ENCODE peak calls at places on chromosomes 5 and 9, in eight cellular contexts. One of them, this sample, is unnamed.

GRCh38 chr5:40385544-40385943 is 294.2 kb upstream of the PTGER4 start:
- DNase-seq in stimulated activated naive CD4-positive, alpha-beta T cell: no peak
- DNase-seq in astrocyte of the hippocampus: peak
- DNase-seq in H54: peak
- DNase-seq in NCI-H1092: no peak
- DNase-seq in GOT3: no peak
- DNase-seq in aorta: no peak
- DNase-seq in T-helper 2 cell: no peak
- DNase-seq in this sample: no peak

GRCh38 chr9:86407022-86407421 is 52.8 kb upstream of the TUT7 start:
- DNase-seq in stimulated activated naive CD4-positive, alpha-beta T cell: no peak
- DNase-seq in astrocyte of the hippocampus: peak
- DNase-seq in H54: peak
- DNase-seq in NCI-H1092: no peak
- DNase-seq in GOT3: no peak
- DNase-seq in aorta: no peak
- DNase-seq in T-helper 2 cell: no peak
- DNase-seq in this sample: no peak

GRCh38 chr9:72524820-72525539 is 3.6 kb downstream of the TMC1 start:
- DNase-seq in stimulated activated naive CD4-positive, alpha-beta T cell: no peak
- DNase-seq in astrocyte of the hippocampus: peak
- DNase-seq in H54: peak
- DNase-seq in NCI-H1092: no peak
- DNase-seq in GOT3: peak
- DNase-seq in aorta: no peak
- DNase-seq in T-helper 2 cell: no peak
- DNase-seq in this sample: no peak

GRCh38 chr9:121376214-121376830 is 6.3 kb upstream of the STOM start:
- DNase-seq in stimulated activated naive CD4-positive, alpha-beta T cell: no peak
- DNase-seq in astrocyte of the hippocampus: peak
- DNase-seq in H54: no peak
- DNase-seq in NCI-H1092: no peak
- DNase-seq in GOT3: no peak
- DNase-seq in aorta: no peak
- DNase-seq in T-helper 2 cell: no peak
- DNase-seq in this sample: no peak

GRCh38 chr5:67215592-67216471 is 19.2 kb upstream of the CD180 start:
- DNase-seq in stimulated activated naive CD4-positive, alpha-beta T cell: peak
- DNase-seq in astrocyte of the hippocampus: peak
- DNase-seq in H54: no peak
- DNase-seq in NCI-H1092: no peak
- DNase-seq in GOT3: no peak
- DNase-seq in aorta: peak
- DNase-seq in T-helper 2 cell: peak
- DNase-seq in this sample: peak

GRCh38 chr5:114561415-114561814 is 199.5 kb downstream of the KCNN2 start:
- DNase-seq in stimulated activated naive CD4-positive, alpha-beta T cell: no peak
- DNase-seq in astrocyte of the hippocampus: no peak
- DNase-seq in H54: no peak
- DNase-seq in NCI-H1092: no peak
- DNase-seq in GOT3: no peak
- DNase-seq in aorta: no peak
- DNase-seq in T-helper 2 cell: no peak
- DNase-seq in this sample: no peak

GRCh38 chr5:132592521-132592920 is 35.7 kb downstream of the RAD50 start:
- DNase-seq in stimulated activated naive CD4-positive, alpha-beta T cell: no peak
- DNase-seq in astrocyte of the hippocampus: peak
- DNase-seq in H54: no peak
- DNase-seq in NCI-H1092: no peak
- DNase-seq in GOT3: no peak
- DNase-seq in aorta: no peak
- DNase-seq in T-helper 2 cell: no peak
- DNase-seq in this sample: no peak

GRCh38 chr5:111953351-111954127 is 196.5 kb upstream of the NREP start:
- DNase-seq in stimulated activated naive CD4-positive, alpha-beta T cell: no peak
- DNase-seq in astrocyte of the hippocampus: peak
- DNase-seq in H54: no peak
- DNase-seq in NCI-H1092: no peak
- DNase-seq in GOT3: no peak
- DNase-seq in aorta: no peak
- DNase-seq in T-helper 2 cell: no peak
- DNase-seq in this sample: no peak

GRCh38 chr5:57889558-57889957 is 406.9 kb upstream of the ACTBL2 start:
- DNase-seq in stimulated activated naive CD4-positive, alpha-beta T cell: no peak
- DNase-seq in astrocyte of the hippocampus: peak
- DNase-seq in H54: peak
- DNase-seq in NCI-H1092: no peak
- DNase-seq in GOT3: no peak
- DNase-seq in aorta: no peak
- DNase-seq in T-helper 2 cell: no peak
- DNase-seq in this sample: no peak

GRCh38 chr5:71503536-71503935 is 48.1 kb downstream of the BDP1 start:
- DNase-seq in stimulated activated naive CD4-positive, alpha-beta T cell: no peak
- DNase-seq in astrocyte of the hippocampus: no peak
- DNase-seq in H54: no peak
- DNase-seq in NCI-H1092: no peak
- DNase-seq in GOT3: no peak
- DNase-seq in aorta: no peak
- DNase-seq in T-helper 2 cell: no peak
- DNase-seq in this sample: no peak

GRCh38 chr9:83937861-83938455 is 16.7 kb upstream of the KIF27 start:
- DNase-seq in stimulated activated naive CD4-positive, alpha-beta T cell: peak
- DNase-seq in astrocyte of the hippocampus: peak
- DNase-seq in H54: peak
- DNase-seq in NCI-H1092: peak
- DNase-seq in GOT3: no peak
- DNase-seq in aorta: no peak
- DNase-seq in T-helper 2 cell: no peak
- DNase-seq in this sample: no peak

GRCh38 chr9:99128133-99128406 is 23.2 kb downstream of the TGFBR1 start:
- DNase-seq in stimulated activated naive CD4-positive, alpha-beta T cell: no peak
- DNase-seq in astrocyte of the hippocampus: no peak
- DNase-seq in H54: no peak
- DNase-seq in NCI-H1092: no peak
- DNase-seq in GOT3: no peak
- DNase-seq in aorta: no peak
- DNase-seq in T-helper 2 cell: no peak
- DNase-seq in this sample: no peak

GRCh38 chr5:169914766-169915165 is 65.5 kb downstream of the INSYN2B start:
- DNase-seq in stimulated activated naive CD4-positive, alpha-beta T cell: no peak
- DNase-seq in astrocyte of the hippocampus: peak
- DNase-seq in H54: no peak
- DNase-seq in NCI-H1092: no peak
- DNase-seq in GOT3: no peak
- DNase-seq in aorta: no peak
- DNase-seq in T-helper 2 cell: no peak
- DNase-seq in this sample: no peak

GRCh38 chr5:34516686-34517085 is 139.4 kb upstream of the RAI14 start:
- DNase-seq in stimulated activated naive CD4-positive, alpha-beta T cell: no peak
- DNase-seq in astrocyte of the hippocampus: no peak
- DNase-seq in H54: no peak
- DNase-seq in NCI-H1092: no peak
- DNase-seq in GOT3: no peak
- DNase-seq in aorta: no peak
- DNase-seq in T-helper 2 cell: no peak
- DNase-seq in this sample: no peak

GRCh38 chr5:142539154-142539740 is 146.6 kb downstream of the FGF1 start:
- DNase-seq in stimulated activated naive CD4-positive, alpha-beta T cell: no peak
- DNase-seq in astrocyte of the hippocampus: no peak
- DNase-seq in H54: no peak
- DNase-seq in NCI-H1092: no peak
- DNase-seq in GOT3: no peak
- DNase-seq in aorta: no peak
- DNase-seq in T-helper 2 cell: no peak
- DNase-seq in this sample: no peak

GRCh38 chr9:134778156-134778555 is 102.5 kb upstream of the FCN2 start:
- DNase-seq in stimulated activated naive CD4-positive, alpha-beta T cell: no peak
- DNase-seq in astrocyte of the hippocampus: peak
- DNase-seq in H54: no peak
- DNase-seq in NCI-H1092: no peak
- DNase-seq in GOT3: no peak
- DNase-seq in aorta: no peak
- DNase-seq in T-helper 2 cell: no peak
- DNase-seq in this sample: no peak

GRCh38 chr9:22528485-22528884 is 81.9 kb downstream of the DMRTA1 start:
- DNase-seq in stimulated activated naive CD4-positive, alpha-beta T cell: no peak
- DNase-seq in astrocyte of the hippocampus: peak
- DNase-seq in H54: no peak
- DNase-seq in NCI-H1092: no peak
- DNase-seq in GOT3: no peak
- DNase-seq in aorta: no peak
- DNase-seq in T-helper 2 cell: no peak
- DNase-seq in this sample: no peak

GRCh38 chr5:116595498-116595897 is 20.9 kb upstream of the SEMA6A start:
- DNase-seq in stimulated activated naive CD4-positive, alpha-beta T cell: no peak
- DNase-seq in astrocyte of the hippocampus: no peak
- DNase-seq in H54: no peak
- DNase-seq in NCI-H1092: no peak
- DNase-seq in GOT3: no peak
- DNase-seq in aorta: no peak
- DNase-seq in T-helper 2 cell: no peak
- DNase-seq in this sample: no peak

GRCh38 chr5:604391-604831 is 7.7 kb upstream of the CEP72 start:
- DNase-seq in stimulated activated naive CD4-positive, alpha-beta T cell: no peak
- DNase-seq in astrocyte of the hippocampus: no peak
- DNase-seq in H54: no peak
- DNase-seq in NCI-H1092: no peak
- DNase-seq in GOT3: no peak
- DNase-seq in aorta: peak
- DNase-seq in T-helper 2 cell: no peak
- DNase-seq in this sample: no peak